ENCODE peak calls at places on chromosomes 13 and 19, in six cellular contexts. H, M, J, D, P and A are unnamed samples.

GRCh38 chr13:113915012-113915763 is 51.3 kb upstream of the GAS6 start:
- DNase-seq in P (no peak), J (peak; percentile 35), M (peak; percentile 11), H (no peak), D (no peak), A (no peak)

GRCh38 chr19:16628984-16629691 is 1.1 kb upstream of the MED26 start:
- DNase-seq in H (no peak), M (peak; percentile 62), D (no peak), P (no peak), J (peak; percentile 33), A (no peak)

GRCh38 chr13:91747164-91747563 is 348.7 kb downstream of the GPC5 start:
- DNase-seq in J (no peak), D (peak; percentile 51), P (no peak), M (no peak), H (no peak), A (no peak)

GRCh38 chr19:15869109-15869555 is 28.7 kb downstream of the CYP4F2 start:
- DNase-seq in J (no peak), D (peak; percentile 60), H (no peak), P (no peak), M (peak; percentile 48), A (no peak)

GRCh38 chr19:54556194-54556593 is 17.4 kb upstream of the LILRA2 start:
- DNase-seq in H (no peak), P (no peak), M (no peak), D (no peak), J (no peak), A (no peak)

GRCh38 chr19:34089566-34089965 is 82.7 kb upstream of the LSM14A start:
- DNase-seq in H (no peak), J (no peak), P (no peak), M (no peak), D (no peak), A (no peak)

GRCh38 chr13:99855516-99855915 is 116.1 kb downstream of the ZIC5 start:
- DNase-seq in M (no peak), J (no peak), D (no peak), H (no peak), P (no peak), A (no peak)

GRCh38 chr13:101231751-101232428 is 184.4 kb downstream of the NALCN start:
- DNase-seq in H (no peak), P (no peak), J (no peak), M (no peak), D (no peak), A (no peak)

GRCh38 chr19:55591555-55591954 is 7.8 kb downstream of the FIZ1 start:
- DNase-seq in J (no peak), P (no peak), H (no peak), D (no peak), M (no peak), A (no peak)

GRCh38 chr19:50022823-50023222 is 2.3 kb downstream of the VRK3 start:
- DNase-seq in D (peak; percentile 60), J (no peak), P (no peak), H (no peak), M (no peak), A (no peak)

GRCh38 chr19:36072081-36072480 is 17.4 kb downstream of the WDR62 start:
- DNase-seq in D (no peak), P (no peak), J (no peak), M (no peak), H (no peak), A (no peak)

GRCh38 chr13:77494226-77494625 is 41.3 kb upstream of the SCEL start:
- DNase-seq in M (no peak), D (no peak), P (no peak), J (no peak), H (no peak), A (no peak)

GRCh38 chr19:2212861-2213711 is 23.0 kb downstream of the PLEKHJ1 start:
- DNase-seq in M (no peak), J (no peak), H (no peak), D (peak; percentile 84), P (no peak), A (peak; percentile 73)

GRCh38 chr19:56765107-56765506 is 75.4 kb downstream of the PEG3 start:
- DNase-seq in J (no peak), P (no peak), H (peak; percentile 80), D (no peak), M (peak; percentile 86), A (peak; percentile 50)

GRCh38 chr19:56076413-56076998 is 44.6 kb downstream of the ZNF787 start:
- DNase-seq in H (no peak), J (no peak), D (peak; percentile 48), M (peak; percentile 81), P (peak; percentile 14), A (no peak)

GRCh38 chr13:109712187-109712601 is 74.2 kb downstream of the IRS2 start:
- DNase-seq in M (no peak), H (no peak), J (no peak), D (no peak), P (no peak), A (no peak)

GRCh38 chr13:68713394-68713793 is 1394.2 kb upstream of the ATXN8OS start:
- DNase-seq in M (no peak), H (no peak), J (no peak), P (no peak), D (no peak), A (no peak)

GRCh38 chr13:34698953-34699352 is 243.1 kb upstream of the NBEA start:
- DNase-seq in H (no peak), J (no peak), D (no peak), P (no peak), M (no peak), A (no peak)

GRCh38 chr19:50357178-50358100 is 8.0 kb downstream of the NAPSA start:
- DNase-seq in J (peak; percentile 36), M (peak; percentile 83), H (peak; percentile 89), D (peak; percentile 52), P (peak; percentile 79), A (peak; percentile 84)

GRCh38 chr19:28882818-28883217 is 330.1 kb downstream of the UQCRFS1 start:
- DNase-seq in M (no peak), J (no peak), H (no peak), P (no peak), D (no peak), A (no peak)